ENCODE peak calls at places on chromosomes 16 and 17, in five cellular contexts. One of them, this sample, is unnamed.

GRCh38 chr17:27366438-27366837 is 72.5 kb downstream of the WSB1 start:
- DNase-seq in activated CD4-positive, alpha-beta T cell treated with anti-CD3 and anti-CD28 coated beads, Interleukin-2, amount 50 U/mL, for 1 hour: no peak
- DNase-seq in T follicular helper cell: no peak
- DNase-seq in ELR: peak
- DNase-seq in cortex of kidney: no peak
- DNase-seq in this sample: no peak

GRCh38 chr17:83079340-83079747 is at the start of gene METRNL:
- DNase-seq in ELR: peak
- DNase-seq in cortex of kidney: no peak
- DNase-seq in T follicular helper cell: peak
- DNase-seq in activated CD4-positive, alpha-beta T cell treated with anti-CD3 and anti-CD28 coated beads, Interleukin-2, amount 50 U/mL, for 1 hour: peak
- DNase-seq in this sample: no peak

GRCh38 chr17:78227455-78227916 is 3.9 kb upstream of the TMEM235 start:
- DNase-seq in activated CD4-positive, alpha-beta T cell treated with anti-CD3 and anti-CD28 coated beads, Interleukin-2, amount 50 U/mL, for 1 hour: no peak
- DNase-seq in ELR: peak
- DNase-seq in T follicular helper cell: no peak
- DNase-seq in cortex of kidney: no peak
- DNase-seq in this sample: no peak

GRCh38 chr16:474420-475122 is 49.1 kb downstream of the RAB11FIP3 start:
- DNase-seq in activated CD4-positive, alpha-beta T cell treated with anti-CD3 and anti-CD28 coated beads, Interleukin-2, amount 50 U/mL, for 1 hour: no peak
- DNase-seq in ELR: no peak
- DNase-seq in T follicular helper cell: no peak
- DNase-seq in cortex of kidney: no peak
- DNase-seq in this sample: no peak

GRCh38 chr17:71527311-71527710 is 593.5 kb upstream of the SOX9 start:
- DNase-seq in ELR: no peak
- DNase-seq in cortex of kidney: no peak
- DNase-seq in T follicular helper cell: no peak
- DNase-seq in activated CD4-positive, alpha-beta T cell treated with anti-CD3 and anti-CD28 coated beads, Interleukin-2, amount 50 U/mL, for 1 hour: no peak
- DNase-seq in this sample: no peak

GRCh38 chr17:77501101-77501566 is 360.4 kb downstream of the SEC14L1 start:
- DNase-seq in ELR: peak
- DNase-seq in T follicular helper cell: no peak
- DNase-seq in activated CD4-positive, alpha-beta T cell treated with anti-CD3 and anti-CD28 coated beads, Interleukin-2, amount 50 U/mL, for 1 hour: peak
- DNase-seq in cortex of kidney: no peak
- DNase-seq in this sample: peak

GRCh38 chr16:58854392-58854791 is 120.3 kb upstream of the GOT2 start:
- DNase-seq in cortex of kidney: no peak
- DNase-seq in ELR: no peak
- DNase-seq in activated CD4-positive, alpha-beta T cell treated with anti-CD3 and anti-CD28 coated beads, Interleukin-2, amount 50 U/mL, for 1 hour: no peak
- DNase-seq in T follicular helper cell: no peak
- DNase-seq in this sample: no peak

GRCh38 chr17:38969281-38969680 is 2.1 kb upstream of the FBXO47 start:
- DNase-seq in activated CD4-positive, alpha-beta T cell treated with anti-CD3 and anti-CD28 coated beads, Interleukin-2, amount 50 U/mL, for 1 hour: no peak
- DNase-seq in T follicular helper cell: no peak
- DNase-seq in ELR: no peak
- DNase-seq in cortex of kidney: no peak
- DNase-seq in this sample: no peak